ENCODE peak calls at places on chromosomes 16 and 17, in eight cellular contexts. C, Y, J, N, W, F, V and O are unnamed samples.

GRCh38 chr17:28578246-28579195 is 1.8 kb upstream of the ALDOC start:
- DNase-seq in C (no peak), Y (no peak), J (no peak), N (no peak), W (no peak), F (no peak), V (no peak), O (no peak)

GRCh38 chr16:75011634-75012307 is 12.9 kb downstream of the ZNRF1 start:
- DNase-seq in C (no peak), Y (peak), J (no peak), N (no peak), W (no peak), F (no peak), V (no peak), O (no peak)

GRCh38 chr16:85392756-85393673 is 220.1 kb upstream of the GSE1 start:
- DNase-seq in C (peak), Y (no peak), J (no peak), N (peak), W (no peak), F (no peak), V (no peak), O (no peak)

GRCh38 chr16:23182206-23182674 is 305 bp upstream of the SCNN1G start:
- DNase-seq in C (no peak), Y (peak), J (peak), N (peak), W (peak), F (peak), V (peak), O (no peak)

GRCh38 chr17:57868775-57869598 is 19.1 kb upstream of the MRPS23 start:
- DNase-seq in C (no peak), Y (no peak), J (no peak), N (no peak), W (no peak), F (no peak), V (no peak), O (no peak)

GRCh38 chr17:969767-970387 is 9.7 kb downstream of the NXN start:
- DNase-seq in C (no peak), Y (peak), J (no peak), N (no peak), W (no peak), F (no peak), V (no peak), O (no peak)

GRCh38 chr16:80285089-80285488 is 255.7 kb upstream of the DYNLRB2 start:
- DNase-seq in C (no peak), Y (no peak), J (no peak), N (no peak), W (no peak), F (no peak), V (no peak), O (no peak)

GRCh38 chr17:62741290-62741689 is 66.8 kb downstream of the MARCHF10 start:
- DNase-seq in C (no peak), Y (no peak), J (no peak), N (no peak), W (no peak), F (no peak), V (no peak), O (no peak)

GRCh38 chr16:85483424-85483823 is 129.7 kb upstream of the GSE1 start:
- DNase-seq in C (no peak), Y (no peak), J (no peak), N (no peak), W (no peak), F (no peak), V (no peak), O (no peak)

GRCh38 chr17:38322156-38322779 is 21.5 kb downstream of the GPR179 start:
- DNase-seq in C (peak), Y (peak), J (peak), N (peak), W (no peak), F (peak), V (peak), O (no peak)

GRCh38 chr17:43879723-43880419 is 27.5 kb downstream of the MPP2 start:
- DNase-seq in C (no peak), Y (no peak), J (no peak), N (no peak), W (no peak), F (no peak), V (no peak), O (no peak)

GRCh38 chr17:79740413-79740812 is 9.7 kb downstream of the ENPP7 start:
- DNase-seq in C (no peak), Y (no peak), J (no peak), N (no peak), W (no peak), F (no peak), V (no peak), O (no peak)

GRCh38 chr17:19630651-19631050 is 17.9 kb upstream of the ALDH3A2 start:
- DNase-seq in C (no peak), Y (no peak), J (no peak), N (no peak), W (no peak), F (no peak), V (no peak), O (no peak)

GRCh38 chr16:68298907-68299515 is 11.7 kb downstream of the SLC7A6OS start:
- DNase-seq in C (peak), Y (peak), J (no peak), N (no peak), W (no peak), F (peak), V (no peak), O (no peak)

GRCh38 chr16:90018297-90019200 is 707 bp downstream of the DBNDD1 start:
- DNase-seq in C (no peak), Y (no peak), J (no peak), N (peak), W (no peak), F (no peak), V (peak), O (no peak)

GRCh38 chr17:14198013-14198412 is 38.6 kb downstream of the CDRT15 start:
- DNase-seq in C (no peak), Y (no peak), J (no peak), N (no peak), W (no peak), F (peak), V (no peak), O (no peak)

GRCh38 chr16:89407282-89407924 is 83.0 kb downstream of the ANKRD11 start:
- DNase-seq in C (no peak), Y (no peak), J (no peak), N (no peak), W (no peak), F (no peak), V (no peak), O (no peak)

GRCh38 chr16:11205754-11206459 is 50.1 kb downstream of the SOCS1 start:
- DNase-seq in C (no peak), Y (no peak), J (no peak), N (no peak), W (no peak), F (no peak), V (peak), O (no peak)

GRCh38 chr17:77279448-77280303 is 138.9 kb downstream of the SEC14L1 start:
- DNase-seq in C (no peak), Y (no peak), J (no peak), N (no peak), W (no peak), F (no peak), V (peak), O (no peak)

DNA sequence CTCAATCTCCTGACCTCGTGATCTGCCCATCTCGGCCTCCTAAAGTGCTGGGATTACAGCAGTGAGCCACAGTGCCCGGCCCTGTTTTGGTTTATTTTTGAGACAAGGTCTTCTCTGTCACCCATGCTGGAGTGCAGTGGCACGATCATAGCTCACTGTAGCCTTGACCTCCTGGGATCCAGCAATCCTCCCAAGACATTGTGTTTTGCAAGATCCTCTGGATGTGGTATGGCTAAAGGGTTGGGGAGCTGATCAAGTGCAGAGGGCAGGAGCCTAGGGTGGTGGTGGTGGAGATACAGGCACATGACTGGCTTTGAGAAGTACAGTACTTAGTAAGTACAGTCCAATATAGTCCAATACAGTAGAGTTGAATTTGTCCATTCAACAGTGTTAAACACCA is 16.6 kb upstream of the TNS4 start:
- DNase-seq in C (no peak), Y (no peak), J (no peak), N (no peak), W (no peak), F (no peak), V (no peak), O (no peak)
- H3K27ac ChIP-seq in C (no peak), Y (no peak), J (peak), N (no peak), W (peak), F (no peak), V (peak), O (peak)

GRCh38 chr16:51151951-51152663 is 1.0 kb upstream of the SALL1 start:
- DNase-seq in C (no peak), Y (peak), J (no peak), N (peak), W (no peak), F (peak), V (peak), O (no peak)
- TF ChIP-seq POLR2A in C (no peak), Y (peak), J (no peak), N (no peak), W (no peak), F (no peak), V (peak), O (no peak)

GRCh38 chr16:4388275-4389021 is 16.8 kb downstream of the VASN start:
- DNase-seq in C (no peak), Y (peak), J (no peak), N (no peak), W (no peak), F (peak), V (no peak), O (no peak)
- H3K27ac ChIP-seq in C (peak), Y (peak), J (peak), N (no peak), W (peak), F (peak), V (no peak), O (peak)

DNA sequence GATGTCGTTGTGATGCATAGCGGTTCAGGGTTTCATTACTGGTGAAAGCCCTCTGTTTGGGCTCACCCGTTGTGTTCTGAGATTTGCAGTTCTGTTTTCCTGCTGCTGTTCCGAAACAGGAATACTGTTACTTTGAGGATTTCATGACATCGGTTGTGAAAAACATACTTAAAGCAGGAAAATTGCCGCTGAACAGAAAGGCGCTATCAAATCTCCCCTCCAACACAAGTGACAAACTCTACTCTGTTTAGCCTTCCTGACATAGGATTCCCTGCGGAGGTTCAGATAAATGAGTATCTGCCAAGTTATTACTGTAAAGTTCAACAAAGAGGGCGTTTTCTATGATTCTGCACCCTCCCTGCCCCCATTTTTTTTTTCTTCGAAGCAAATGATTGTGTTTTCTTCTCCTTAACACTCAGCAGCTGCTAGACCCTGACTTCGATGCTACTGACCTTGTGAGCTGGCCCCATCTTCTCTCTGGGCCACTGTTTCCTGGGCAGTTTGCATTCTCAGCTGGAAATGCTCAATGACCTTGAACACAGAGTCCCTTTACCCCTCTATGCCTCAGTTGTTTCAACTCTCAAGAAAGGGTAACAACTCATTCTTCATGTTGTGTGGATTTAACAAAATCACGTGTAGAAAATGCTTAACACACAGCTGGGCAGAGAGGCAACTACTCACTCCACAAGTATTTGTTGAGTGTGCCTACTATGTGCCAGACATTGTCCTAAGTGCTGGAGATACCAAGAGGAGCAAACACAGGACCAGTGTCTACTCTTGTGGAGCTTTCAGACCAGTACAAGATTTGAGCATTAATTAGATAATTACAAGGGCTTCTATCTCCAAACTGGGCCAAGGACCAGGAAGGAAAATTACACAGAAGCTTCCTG is 66.0 kb downstream of the IQCK start:
- DNase-seq in C (no peak), Y (no peak), J (no peak), N (no peak), W (no peak), F (no peak), V (no peak), O (no peak)
- TF ChIP-seq POLR2A in C (no peak), Y (no peak), J (no peak), N (no peak), W (no peak), F (no peak), V (no peak), O (no peak)

GRCh38 chr16:3979070-3979469 is 98.6 kb upstream of the CREBBP start:
- DNase-seq in C (no peak), Y (no peak), J (no peak), N (no peak), W (no peak), F (no peak), V (no peak), O (no peak)
- H3K27ac ChIP-seq in C (no peak), Y (no peak), J (no peak), N (no peak), W (no peak), F (no peak), V (no peak), O (no peak)

GRCh38 chr16:67177743-67178699 is 5.7 kb downstream of the MATCAP1 start:
- DNase-seq in C (no peak), Y (no peak), J (peak), N (peak), W (peak), F (peak), V (peak), O (no peak)
- TF ChIP-seq POLR2A in C (no peak), Y (no peak), J (no peak), N (no peak), W (no peak), F (no peak), V (peak), O (peak)

DNA sequence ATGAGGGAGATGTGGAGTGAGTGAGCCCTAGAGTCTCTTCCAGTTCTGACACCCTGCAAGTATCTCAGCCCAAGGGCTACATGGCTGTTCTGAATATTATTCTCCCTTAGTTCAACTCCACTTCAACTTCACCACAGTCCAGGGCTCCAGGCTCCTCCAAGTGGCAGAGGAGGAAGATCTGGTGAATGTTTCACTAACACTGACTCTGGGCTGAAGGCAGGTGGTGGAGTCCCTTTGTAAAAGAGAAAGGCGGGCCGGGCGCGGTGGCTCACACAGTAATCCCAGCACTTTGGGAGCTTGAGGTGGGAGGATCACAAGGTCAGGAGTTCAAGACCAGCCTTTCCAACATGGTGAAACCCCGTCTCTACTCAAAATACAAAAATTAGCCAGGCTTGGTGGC is 13.6 kb downstream of the CCDC92B start:
- DNase-seq in C (no peak), Y (no peak), J (no peak), N (no peak), W (no peak), F (no peak), V (peak), O (no peak)
- H3K27ac ChIP-seq in C (no peak), Y (no peak), J (no peak), N (no peak), W (no peak), F (no peak), V (no peak), O (no peak)